ENCODE peak calls at places on chromosome 14, in four cellular contexts. B, C, H and L are unnamed samples. For H3K4me1, the result is how much of the 10 kb centered on the place peaks cover.

GRCh38 chr14:23094666-23095195 is at the start of gene ACIN1:
- DNase-seq in B (peak), C (peak), H (peak), L (peak)

GRCh38 chr14:100873083-100873482 is 30.4 kb downstream of the RTL1 start:
- DNase-seq in B (no peak), C (no peak), H (no peak), L (no peak)

GRCh38 chr14:95445161-95445560 is 71.3 kb downstream of the SYNE3 start:
- DNase-seq in B (no peak), C (peak), H (no peak), L (no peak)

GRCh38 chr14:89178802-89179201 is 238.2 kb downstream of the FOXN3 start:
- DNase-seq in B (peak), C (no peak), H (no peak), L (no peak)

GRCh38 chr14:101250948-101251811 is 310.1 kb upstream of the DIO3 start:
- DNase-seq in B (no peak), C (peak), H (no peak), L (no peak)

GRCh38 chr14:61563162-61563511 is 132.2 kb upstream of the HIF1A start:
- DNase-seq in B (no peak), C (no peak), H (no peak), L (no peak)

GRCh38 chr14:25394791-25395391 is 344.9 kb upstream of the STXBP6 start:
- DNase-seq in B (no peak), C (no peak), H (no peak), L (peak)

GRCh38 chr14:87847216-87847615 is 145.8 kb downstream of the GALC start:
- DNase-seq in B (no peak), C (no peak), H (no peak), L (no peak)

GRCh38 chr14:97640031-97640430 is 842.8 kb downstream of the VRK1 start:
- DNase-seq in B (no peak), C (no peak), H (no peak), L (no peak)

GRCh38 chr14:54000341-54000811 is 43.8 kb upstream of the BMP4 start:
- DNase-seq in B (peak), C (no peak), H (no peak), L (no peak)

GRCh38 chr14:61553730-61554641 is 141.3 kb upstream of the HIF1A start:
- DNase-seq in B (peak), C (no peak), H (no peak), L (no peak)

GRCh38 chr14:38524636-38525403 is 268.9 kb upstream of the CLEC14A start:
- DNase-seq in B (no peak), C (no peak), H (no peak), L (no peak)

GRCh38 chr14:75645051-75645450 is 15.6 kb downstream of the ERG28 start:
- DNase-seq in B (no peak), C (no peak), H (no peak), L (no peak)

GRCh38 chr14:102111101-102111500 is 24.3 kb upstream of the HSP90AA1 start:
- DNase-seq in B (no peak), C (no peak), H (no peak), L (no peak)

GRCh38 chr14:52960627-52961026 is 9.8 kb upstream of the FERMT2 start:
- DNase-seq in B (no peak), C (no peak), H (no peak), L (no peak)

GRCh38 chr14:58820032-58820431 is 182.3 kb downstream of the DACT1 start:
- DNase-seq in B (no peak), C (no peak), H (no peak), L (no peak)

GRCh38 chr14:32666310-32666709 is 272.4 kb upstream of the NPAS3 start:
- DNase-seq in B (no peak), C (peak), H (no peak), L (peak)

GRCh38 chr14:93941293-93941910 is 14.3 kb downstream of the FAM181A start:
- DNase-seq in B (peak), C (no peak), H (no peak), L (peak)

GRCh38 chr14:32816588-32816987 is 122.1 kb upstream of the NPAS3 start:
- DNase-seq in B (no peak), C (no peak), H (no peak), L (no peak)

GRCh38 chr14:46734287-46734686 is 82.7 kb upstream of the RPL10L start:
- DNase-seq in B (no peak), C (no peak), H (no peak), L (no peak)

GRCh38 chr14:28243600-28243999 is 523.0 kb upstream of the FOXG1 start:
- DNase-seq in B (peak), C (no peak), H (no peak), L (no peak)

GRCh38 chr14:39615352-39615751 is 183.1 kb upstream of the FBXO33 start:
- DNase-seq in B (no peak), C (no peak), H (no peak), L (no peak)

GRCh38 chr14:92579244-92579643 is 65.7 kb downstream of the RIN3 start:
- DNase-seq in B (no peak), C (no peak), H (no peak), L (no peak)

GRCh38 chr14:71467419-71467818 is 464.8 kb upstream of the RGS6 start:
- DNase-seq in B (no peak), C (no peak), H (no peak), L (peak)

GRCh38 chr14:75013290-75013689 is 10.6 kb downstream of the EIF2B2 start:
- DNase-seq in B (no peak), C (no peak), H (no peak), L (no peak)

GRCh38 chr14:21631084-21631483 is 3.7 kb downstream of the OR10G2 start:
- DNase-seq in B (no peak), C (no peak), H (no peak), L (no peak)

GRCh38 chr14:101620039-101620788 is 58.9 kb downstream of the DIO3 start:
- DNase-seq in B (no peak), C (no peak), H (no peak), L (no peak)

GRCh38 chr14:28297559-28297958 is 469.0 kb upstream of the FOXG1 start:
- DNase-seq in B (peak), C (no peak), H (no peak), L (no peak)

DNA sequence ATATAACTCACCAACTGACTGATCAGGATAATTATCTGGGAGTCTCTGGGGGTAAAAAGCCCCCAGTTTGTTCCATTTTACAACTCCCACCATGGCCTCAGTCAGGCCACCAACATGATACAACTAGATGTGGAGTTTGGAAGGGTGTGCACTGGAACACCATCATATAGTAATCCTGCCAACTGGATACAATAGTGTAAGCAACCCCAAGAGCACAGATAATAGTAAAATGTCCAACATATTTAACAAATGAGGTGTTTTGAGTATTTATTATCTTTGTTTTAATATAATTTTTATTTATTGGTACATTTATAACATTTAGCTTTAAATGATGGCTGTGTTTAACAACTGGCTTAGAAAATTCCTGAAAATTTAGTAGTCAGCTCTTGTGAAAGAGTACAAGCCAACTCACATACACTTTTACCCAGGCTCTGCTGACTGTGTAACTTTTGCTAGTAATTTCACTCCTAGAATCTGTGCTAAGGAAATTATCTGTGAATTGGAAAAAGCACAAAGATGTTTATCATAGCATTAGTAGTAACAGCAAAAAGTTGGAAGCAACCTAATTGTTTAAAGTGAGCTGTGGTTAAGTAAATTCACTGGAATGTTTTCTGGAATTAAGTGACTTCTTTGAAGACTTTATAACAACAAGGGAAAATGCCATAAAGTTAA is 196.8 kb downstream of the RAD51B start:
- DNase-seq in B (peak), C (no peak), H (no peak), L (no peak)
- H3K4me1 ChIP-seq in B (under half), C (under half), H (under half), L (under half)

GRCh38 chr14:99524091-99524661 is 43.0 kb downstream of the CCNK start:
- DNase-seq in B (no peak), C (no peak), H (peak), L (no peak)

GRCh38 chr14:99523661-99524050 is 42.4 kb downstream of the CCNK start:
- DNase-seq in B (no peak), C (no peak), H (no peak), L (no peak)

GRCh38 chr14:99525699-99526080 is 44.5 kb downstream of the CCNK start:
- DNase-seq in B (no peak), C (peak), H (no peak), L (no peak)

GRCh38 chr14:99522934-99523660 is 41.9 kb downstream of the CCNK start:
- DNase-seq in B (peak), C (no peak), H (no peak), L (no peak)

GRCh38 chr14:99524804-99525698 is 43.8 kb downstream of the CCNK start:
- DNase-seq in B (peak), C (peak), H (no peak), L (peak)
- TF ChIP-seq CTCF in B (peak), C (peak), H (no peak), L (peak)

GRCh38 chr14:90429236-90429635 is 32.4 kb downstream of the CALM1 start:
- DNase-seq in B (no peak), C (no peak), H (no peak), L (no peak)
- H3K27ac ChIP-seq in B (no peak), C (no peak), H (no peak), L (no peak)

DNA sequence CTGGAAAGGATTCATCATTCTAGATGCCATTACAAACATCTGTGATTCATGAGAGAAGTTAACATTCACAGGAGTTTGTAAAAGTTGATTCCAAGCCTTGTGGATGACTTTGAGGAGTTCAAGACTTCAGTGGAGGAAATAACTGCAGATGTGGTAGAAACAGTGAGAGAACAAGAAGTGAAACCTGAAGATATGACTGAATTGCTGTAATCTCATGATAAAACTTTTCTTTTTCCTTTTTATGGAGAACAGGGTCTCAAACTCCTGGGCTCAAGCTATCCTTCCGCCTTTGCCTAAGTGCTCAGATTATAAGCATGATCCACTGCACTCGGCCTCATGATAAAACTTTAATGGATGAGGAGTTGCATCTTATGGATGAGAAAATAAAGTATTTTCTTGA is 64.5 kb upstream of the GTF2A1 start:
- DNase-seq in B (no peak), C (no peak), H (no peak), L (no peak)
- H3K4me1 ChIP-seq in B (under half), C (under half), H (under half), L (under half)

DNA sequence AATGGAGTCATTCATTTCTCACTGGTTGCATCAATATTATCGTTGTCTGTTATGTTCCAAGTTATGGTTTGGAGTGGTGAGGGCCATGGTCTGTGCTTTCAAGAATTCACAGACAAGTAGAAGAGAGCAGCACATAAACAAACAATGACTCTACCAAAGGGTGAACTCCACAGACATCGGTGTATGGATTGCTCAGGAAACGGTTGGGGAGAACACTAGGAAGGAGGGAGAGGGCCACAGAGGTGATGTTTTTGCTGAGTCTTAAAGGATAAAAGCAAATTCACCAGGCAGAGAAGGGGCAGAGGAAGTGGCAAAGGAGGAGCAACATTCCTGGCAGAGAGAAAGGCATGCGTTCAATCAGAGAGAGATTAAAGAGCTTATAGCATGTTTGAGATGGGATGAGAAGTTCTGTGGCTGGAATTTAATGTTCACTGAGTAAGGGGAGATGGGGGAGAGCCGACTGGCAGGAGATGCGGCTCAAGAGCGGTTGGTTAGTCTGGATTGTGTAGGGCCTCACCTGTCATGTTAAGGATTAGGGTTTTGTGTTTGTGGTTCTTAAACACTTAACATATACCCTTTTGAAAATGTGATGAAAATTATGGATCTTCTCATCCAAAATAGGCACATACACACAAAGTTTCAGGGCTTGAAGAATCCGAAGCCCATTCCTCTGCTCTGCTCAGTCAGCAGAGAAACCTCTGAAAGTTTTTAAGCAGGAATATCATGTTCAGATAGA is 42.3 kb upstream of the FRMD6 start:
- DNase-seq in B (no peak), C (no peak), H (no peak), L (no peak)
- TF ChIP-seq CTCF in B (no peak), C (no peak), H (no peak), L (no peak)

GRCh38 chr14:79514700-79515099 is 696.6 kb downstream of the DIO2 start:
- DNase-seq in B (peak), C (no peak), H (no peak), L (no peak)

GRCh38 chr14:79513446-79513845 is 697.9 kb downstream of the DIO2 start:
- DNase-seq in B (no peak), C (no peak), H (no peak), L (no peak)

GRCh38 chr14:79515158-79515557 is 696.1 kb downstream of the DIO2 start:
- DNase-seq in B (no peak), C (no peak), H (no peak), L (no peak)

GRCh38 chr14:79510659-79511058 is 700.6 kb downstream of the DIO2 start:
- DNase-seq in B (peak), C (no peak), H (no peak), L (peak)

DNA sequence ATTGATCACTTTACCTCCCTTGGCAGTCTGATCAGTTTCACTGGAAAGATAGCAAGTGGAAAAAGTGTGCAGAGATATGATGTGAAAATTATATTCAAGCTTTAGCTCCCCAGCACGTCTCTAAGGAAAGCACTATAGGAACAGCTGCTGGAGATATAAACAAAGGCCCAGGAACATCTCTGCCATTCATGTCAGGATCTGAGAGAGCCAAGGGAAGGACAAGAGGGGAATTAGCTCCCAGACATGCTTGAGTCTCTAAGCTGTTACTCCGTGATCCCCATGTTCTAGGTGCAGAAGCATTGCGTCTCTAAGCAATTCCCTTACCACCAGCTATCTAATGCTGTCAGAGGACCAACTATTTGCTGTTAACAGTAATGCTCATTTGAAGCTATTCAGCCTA is 700.2 kb downstream of the DIO2 start:
- DNase-seq in B (no peak), C (no peak), H (no peak), L (no peak)
- H3K27ac ChIP-seq in B (no peak), C (no peak), H (no peak), L (no peak)

DNA sequence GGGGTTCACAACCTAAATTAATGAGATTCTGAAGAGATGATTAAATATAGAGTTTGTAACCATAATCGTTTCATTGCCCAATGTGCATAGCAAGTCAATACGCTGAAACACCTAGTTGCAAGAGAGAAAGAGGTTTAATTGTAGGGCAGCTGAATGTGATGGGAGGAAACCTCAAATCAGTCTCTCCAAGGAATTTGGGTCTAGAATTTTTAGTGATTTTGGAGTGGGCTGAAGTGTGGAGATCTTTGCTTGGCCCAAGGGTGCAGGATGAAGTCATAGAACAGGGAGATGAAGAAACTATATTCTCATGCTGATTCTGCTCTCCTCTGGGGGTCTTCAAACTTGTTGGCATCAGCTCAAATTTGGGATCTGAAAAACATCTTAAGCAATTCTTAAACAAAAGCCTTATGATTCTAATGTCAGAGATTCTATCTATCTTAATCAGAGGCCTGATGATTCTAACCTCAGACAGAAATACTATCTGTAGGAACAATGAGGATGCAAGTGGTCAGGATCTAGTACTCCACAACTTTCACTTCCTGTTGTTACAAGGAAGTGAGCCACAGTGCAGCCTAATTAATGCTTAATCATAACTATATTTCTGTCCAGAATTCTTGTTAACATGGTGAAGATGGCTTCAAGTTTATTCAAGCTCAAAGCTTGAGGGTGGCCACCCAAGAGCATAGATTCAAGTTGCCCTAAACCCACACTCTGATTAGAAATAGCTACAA is 80.2 kb upstream of the FUT8 start:
- DNase-seq in B (no peak), C (no peak), H (no peak), L (no peak)
- H3K4me1 ChIP-seq in B (under half), C (under half), H (under half), L (under half)